ENCODE peak calls at places on chromosomes 12 and 14, in six cellular contexts. K, U, C, M, G and X are unnamed samples.

GRCh38 chr12:123306200-123306599 is 34.5 kb upstream of the CDK2AP1 start:
- DNase-seq in K (no peak), U (no peak), C (no peak), M (no peak), G (no peak), X (no peak)

GRCh38 chr14:37903561-37904191 is 304.0 kb upstream of the SSTR1 start:
- DNase-seq in K (peak; percentile 59), U (peak; percentile 10), C (peak; percentile 28), M (no peak), G (peak; percentile 8), X (peak; percentile 68)

GRCh38 chr12:123931686-123932321 is 40.8 kb downstream of the CCDC92 start:
- DNase-seq in K (no peak), U (no peak), C (no peak), M (no peak), G (no peak), X (no peak)

GRCh38 chr12:130178291-130178690 is 16.0 kb downstream of the FZD10 start:
- DNase-seq in K (no peak), U (no peak), C (no peak), M (no peak), G (no peak), X (no peak)

GRCh38 chr12:1778911-1779310 is 41.5 kb upstream of the LRTM2 start:
- DNase-seq in K (no peak), U (no peak), C (no peak), M (no peak), G (no peak), X (no peak)

GRCh38 chr12:97716356-97716755 is 253.8 kb downstream of the RMST start:
- DNase-seq in K (no peak), U (no peak), C (no peak), M (peak; percentile 13), G (no peak), X (peak; percentile 25)

GRCh38 chr14:20412422-20412821 is 879 bp downstream of the TEP1 start:
- DNase-seq in K (no peak), U (no peak), C (no peak), M (no peak), G (no peak), X (no peak)

GRCh38 chr12:38555620-38556596 is 239.3 kb downstream of the ALG10B start:
- DNase-seq in K (no peak), U (no peak), C (no peak), M (no peak), G (no peak), X (no peak)

GRCh38 chr14:88941414-88941813 is 117.0 kb downstream of the TTC8 start:
- DNase-seq in K (no peak), U (no peak), C (no peak), M (no peak), G (no peak), X (no peak)

GRCh38 chr12:58765076-58765475 is 155.2 kb downstream of the LRIG3 start:
- DNase-seq in K (no peak), U (no peak), C (no peak), M (no peak), G (no peak), X (no peak)

GRCh38 chr12:19829100-19829853 is 390.0 kb downstream of the AEBP2 start:
- DNase-seq in K (peak; percentile 23), U (no peak), C (no peak), M (no peak), G (no peak), X (no peak)

GRCh38 chr14:53542692-53543091 is 389.6 kb upstream of the DDHD1 start:
- DNase-seq in K (peak; percentile 28), U (no peak), C (no peak), M (no peak), G (peak; percentile 42), X (no peak)

GRCh38 chr14:36773136-36773540 is 111.5 kb downstream of the PAX9 start:
- DNase-seq in K (peak; percentile 15), U (peak; percentile 59), C (peak; percentile 33), M (no peak), G (peak; percentile 11), X (no peak)

GRCh38 chr12:68356060-68356748 is 24.0 kb upstream of the MDM1 start:
- DNase-seq in K (no peak), U (no peak), C (no peak), M (no peak), G (no peak), X (no peak)

GRCh38 chr14:82003418-82003817 is 469.8 kb upstream of the SEL1L start:
- DNase-seq in K (no peak), U (no peak), C (no peak), M (no peak), G (no peak), X (no peak)

GRCh38 chr14:99566009-99566389 is 38.0 kb downstream of the CCDC85C start:
- DNase-seq in K (no peak), U (no peak), C (no peak), M (no peak), G (no peak), X (no peak)

GRCh38 chr12:86719381-86719780 is 463.2 kb upstream of the MGAT4C start:
- DNase-seq in K (peak; percentile 67), U (no peak), C (no peak), M (no peak), G (peak; percentile 55), X (no peak)

GRCh38 chr14:102902523-102903247 is 19.8 kb upstream of the AMN start:
- DNase-seq in K (no peak), U (no peak), C (no peak), M (no peak), G (no peak), X (no peak)

GRCh38 chr14:57729208-57730187 is 136.4 kb downstream of the SLC35F4 start:
- DNase-seq in K (no peak), U (no peak), C (no peak), M (no peak), G (no peak), X (no peak)

GRCh38 chr12:130281157-130281799 is 56.4 kb upstream of the PIWIL1 start:
- DNase-seq in K (no peak), U (peak; percentile 66), C (no peak), M (peak; percentile 29), G (no peak), X (peak; percentile 74)

GRCh38 chr12:43835264-43835655 is 621 bp upstream of the TMEM117 start:
- DNase-seq in K (peak; percentile 4), U (no peak), C (no peak), M (no peak), G (peak; percentile 15), X (no peak)

GRCh38 chr14:76844223-76844622 is 18.0 kb downstream of the LRRC74A start:
- DNase-seq in K (peak; percentile 29), U (peak; percentile 11), C (peak; percentile 47), M (no peak), G (peak; percentile 29), X (peak; percentile 18)

GRCh38 chr12:14577344-14577743 is 9.7 kb upstream of the PLBD1 start:
- DNase-seq in K (no peak), U (no peak), C (no peak), M (no peak), G (peak; percentile 62), X (no peak)

GRCh38 chr14:69260979-69261605 is 1.1 kb downstream of the GALNT16 start:
- DNase-seq in K (no peak), U (peak; percentile 67), C (no peak), M (no peak), G (no peak), X (peak; percentile 79)

GRCh38 chr12:28023156-28023887 is 50.8 kb upstream of the PTHLH start:
- DNase-seq in K (peak; percentile 95), U (no peak), C (peak; percentile 53), M (no peak), G (peak; percentile 95), X (no peak)

GRCh38 chr12:6053541-6053940 is 70.9 kb downstream of the VWF start:
- DNase-seq in K (peak; percentile 36), U (no peak), C (no peak), M (no peak), G (peak; percentile 58), X (no peak)

GRCh38 chr12:108357834-108358579 is 18.9 kb upstream of the CMKLR1 start:
- DNase-seq in K (no peak), U (no peak), C (no peak), M (no peak), G (no peak), X (no peak)

GRCh38 chr12:40745386-40745785 is 53.1 kb downstream of the CNTN1 start:
- DNase-seq in K (no peak), U (no peak), C (peak; percentile 4), M (no peak), G (no peak), X (peak; percentile 28)

GRCh38 chr14:27929823-27930347 is 836.7 kb upstream of the FOXG1 start:
- DNase-seq in K (no peak), U (no peak), C (no peak), M (no peak), G (no peak), X (no peak)

GRCh38 chr12:112182499-112182898 is 57.1 kb downstream of the TRAFD1 start:
- DNase-seq in K (peak; percentile 63), U (no peak), C (no peak), M (no peak), G (no peak), X (no peak)

GRCh38 chr12:26711569-26711968 is 121.4 kb downstream of the ITPR2 start:
- DNase-seq in K (no peak), U (no peak), C (no peak), M (no peak), G (no peak), X (no peak)
- H3K27ac ChIP-seq in K (no peak overlapping the region), U (no peak overlapping the region), C (no peak overlapping the region), M (no peak overlapping the region), G (no peak overlapping the region), X (no peak overlapping the region)

GRCh38 chr14:29937116-29937515 is 9.5 kb upstream of the PRKD1 start:
- DNase-seq in K (peak; percentile 48), U (no peak), C (no peak), M (no peak), G (no peak), X (no peak)

GRCh38 chr14:29941401-29941800 is 13.8 kb upstream of the PRKD1 start:
- DNase-seq in K (no peak), U (no peak), C (no peak), M (no peak), G (no peak), X (no peak)

GRCh38 chr14:29940482-29940881 is 12.8 kb upstream of the PRKD1 start:
- DNase-seq in K (no peak), U (no peak), C (no peak), M (no peak), G (no peak), X (no peak)
- H3K4me2 ChIP-seq in K (no peak overlapping the region), U (no peak overlapping the region), C (no peak overlapping the region), M (peak overlapping the region; percentile 24), G (no peak overlapping the region), X (no peak overlapping the region)

DNA sequence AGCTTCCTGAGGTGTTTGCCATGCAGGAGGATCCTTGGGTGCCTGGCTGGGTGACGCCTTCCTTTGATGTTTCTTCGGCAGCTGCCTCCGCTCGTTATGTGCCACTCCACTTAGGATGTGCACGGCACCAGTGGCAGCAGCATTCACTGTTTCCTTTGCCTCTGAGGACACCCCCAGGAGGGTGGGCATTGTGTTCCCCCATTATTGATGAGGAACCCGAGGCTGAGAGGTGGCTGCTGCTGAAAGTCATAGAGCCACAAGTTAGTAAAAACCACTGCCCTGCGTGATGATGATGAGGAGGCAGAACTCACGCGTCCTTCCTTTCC is 41.2 kb downstream of the EP400 start:
- DNase-seq in K (no peak), U (no peak), C (no peak), M (no peak), G (no peak), X (no peak)
- H3K9ac ChIP-seq in K (no peak overlapping the region), U (no peak overlapping the region), C (no peak overlapping the region), M (no peak overlapping the region), G (peak overlapping the region; percentile 59), X (peak overlapping the region; percentile 4)

GRCh38 chr12:49375406-49375805 is 8.1 kb downstream of the SPATS2 start:
- DNase-seq in K (no peak), U (no peak), C (no peak), M (no peak), G (no peak), X (no peak)
- H3K27ac ChIP-seq in K (no peak overlapping the region), U (no peak overlapping the region), C (no peak overlapping the region), M (no peak overlapping the region), G (no peak overlapping the region), X (no peak overlapping the region)

GRCh38 chr12:127169321-127170270 is 1097.4 kb upstream of the TMEM132C start:
- DNase-seq in K (peak; percentile 6), U (no peak), C (no peak), M (no peak), G (peak; percentile 78), X (no peak)
- H3K4me2 ChIP-seq in K (no peak overlapping the region), U (no peak overlapping the region), C (no peak overlapping the region), M (no peak overlapping the region), G (no peak overlapping the region), X (no peak overlapping the region)